ENCODE peak calls at places on chromosomes 4 and X, in five cellular contexts. O is fibroblast of pulmonary artery, H is endothelial cell, B is ascending aorta, L is left ventricle myocardium inferior. A is an unnamed sample.

GRCh38 chr4:145755802-145756201 is 75.9 kb downstream of the C4orf51 start:
- DNase-seq in L (no peak), B (no peak), H (no peak), O (no peak), A (no peak)

GRCh38 chr4:105196523-105197145 is 50.0 kb downstream of the TET2 start:
- DNase-seq in B (no peak), H (no peak), L (no peak), O (no peak), A (no peak)

GRCh38 chr4:155758500-155759371 is at the start of gene GUCY1B1:
- DNase-seq in L (peak), B (peak), H (peak), O (peak), A (peak)

GRCh38 chrX:150547511-150548115 is 20.8 kb upstream of the MTM1 start:
- DNase-seq in O (peak), L (peak), B (no peak), H (peak), A (peak)

GRCh38 chr4:6379787-6380745 is 92.3 kb downstream of the PPP2R2C start:
- DNase-seq in H (no peak), B (no peak), O (no peak), L (peak), A (no peak)

GRCh38 chr4:107276052-107276451 is 239.9 kb upstream of the DKK2 start:
- DNase-seq in H (no peak), B (no peak), L (no peak), O (no peak), A (no peak)

GRCh38 chr4:170026253-170026991 is at the start of gene MFAP3L:
- DNase-seq in B (peak), H (peak), L (peak), O (peak), A (peak)

GRCh38 chr4:122827899-122828601 is 1.4 kb downstream of the FGF2 start:
- DNase-seq in L (no peak), H (peak), B (no peak), O (peak), A (peak)

GRCh38 chr4:165382640-165383039 is 3.8 kb downstream of the CPE start:
- DNase-seq in H (no peak), B (no peak), O (no peak), L (no peak), A (no peak)

GRCh38 chr4:165383757-165384156 is 4.9 kb downstream of the CPE start:
- DNase-seq in L (no peak), O (no peak), B (no peak), H (no peak), A (no peak)

GRCh38 chr4:165384186-165384585 is 5.4 kb downstream of the CPE start:
- DNase-seq in L (no peak), O (no peak), H (no peak), B (no peak), A (no peak)

GRCh38 chr4:165385124-165385523 is 6.3 kb downstream of the CPE start:
- DNase-seq in O (no peak), H (no peak), B (no peak), L (no peak), A (no peak)

DNA sequence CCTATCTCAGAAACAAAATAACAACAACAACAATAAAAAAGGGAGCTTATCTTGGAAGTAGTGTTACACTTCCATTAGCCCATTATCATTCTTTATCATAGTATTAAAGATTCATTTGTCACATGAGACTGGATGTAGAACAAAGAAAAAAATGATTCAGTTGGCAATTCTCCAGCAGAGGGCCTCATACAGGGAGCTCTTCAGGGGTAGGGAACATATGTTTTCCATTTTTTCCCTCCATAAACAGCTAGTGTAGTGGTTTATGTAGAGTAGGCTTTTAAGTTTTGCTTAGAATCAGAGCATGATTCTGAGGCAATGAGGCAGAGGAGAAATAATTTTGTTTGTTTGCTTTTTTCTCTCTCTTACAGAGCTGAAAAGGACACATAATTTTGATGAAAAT is 5.8 kb downstream of the CPE start:
- DNase-seq in O (peak), B (no peak), L (no peak), H (no peak), A (no peak)
- TF ChIP-seq CTCF in O (no peak), B (no peak), L (no peak), H (peak), A (no peak)

DNA sequence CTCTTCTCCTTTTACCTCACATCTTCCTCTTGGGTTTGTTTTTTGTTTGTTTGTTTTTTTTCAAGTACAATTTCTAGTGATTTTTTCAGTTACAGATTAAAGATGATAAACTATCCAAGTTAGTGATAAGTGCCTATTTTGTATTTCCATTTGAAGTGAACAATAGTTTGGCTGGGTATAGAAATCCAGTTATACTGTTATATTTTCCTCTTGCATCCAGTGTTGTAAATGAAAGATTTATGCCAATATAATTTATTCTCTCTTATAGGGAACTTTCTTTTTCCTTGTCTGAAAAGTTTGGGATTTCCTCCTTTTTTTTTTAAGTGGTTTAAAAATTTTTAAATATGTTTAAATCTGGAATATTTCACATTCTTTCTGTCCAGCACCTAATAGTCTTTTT is 169.4 kb downstream of the CPEB2 start:
- DNase-seq in O (no peak), B (no peak), H (no peak), L (no peak), A (no peak)
- TF ChIP-seq CTCF in O (no peak), B (no peak), H (no peak), L (no peak), A (no peak)

GRCh38 chrX:68823413-68824151 is 5.2 kb upstream of the EFNB1 start:
- DNase-seq in B (no peak), H (no peak), O (no peak), L (no peak), A (no peak)

GRCh38 chrX:68821616-68822015 is 7.2 kb upstream of the EFNB1 start:
- DNase-seq in L (no peak), B (no peak), O (no peak), H (no peak), A (no peak)

GRCh38 chrX:68824565-68825125 is 4.2 kb upstream of the EFNB1 start:
- DNase-seq in L (no peak), B (no peak), O (no peak), H (no peak), A (no peak)

GRCh38 chrX:68824152-68824433 is 4.7 kb upstream of the EFNB1 start:
- DNase-seq in B (no peak), O (no peak), L (no peak), H (no peak), A (no peak)

DNA sequence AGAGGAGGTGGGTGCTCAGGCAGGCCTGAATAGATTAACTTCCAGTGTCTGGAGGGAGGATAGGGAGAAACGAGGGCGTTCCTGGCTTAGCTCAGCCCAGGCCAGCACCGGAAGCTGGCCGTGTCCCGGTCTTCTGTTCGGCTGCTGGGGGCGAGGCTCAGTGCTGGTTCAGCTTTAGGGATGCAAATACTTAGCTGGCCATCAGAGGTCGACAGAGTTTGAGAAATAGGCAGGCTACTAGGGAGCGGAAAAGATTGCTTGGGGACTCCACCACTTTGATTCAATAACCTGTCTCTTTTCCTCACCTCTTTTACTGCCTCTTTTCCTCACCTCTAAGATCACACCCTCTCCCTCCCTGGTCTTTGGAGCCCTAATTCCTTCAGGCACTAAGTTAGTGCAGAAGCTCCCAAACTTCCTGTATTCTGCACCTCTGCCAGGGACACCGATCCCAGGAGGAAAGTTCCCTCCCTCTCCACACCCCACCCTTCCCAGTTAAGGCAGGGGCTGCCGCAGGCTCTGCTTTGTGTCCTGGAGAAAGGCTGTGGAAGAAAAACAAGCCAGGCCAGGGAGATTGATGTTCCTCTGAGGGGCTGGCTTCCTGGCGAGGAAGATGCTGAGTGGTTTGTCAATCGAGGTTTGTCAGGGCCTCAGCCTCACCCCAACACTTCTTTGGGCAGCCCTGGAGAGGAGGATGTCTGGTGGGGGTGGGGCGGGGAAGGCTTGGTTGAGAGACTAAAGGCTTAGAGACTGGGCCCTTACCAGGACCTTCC is 6.0 kb upstream of the EFNB1 start:
- DNase-seq in B (no peak), L (peak), H (peak), O (peak), A (no peak)
- TF ChIP-seq CTCF in B (peak), L (peak), H (no peak), O (peak), A (no peak)

GRCh38 chrX:106203315-106203714 is 35.2 kb downstream of the PWWP3B start:
- DNase-seq in H (no peak), B (no peak), O (peak), L (no peak), A (no peak)
- TF ChIP-seq CTCF in H (no peak), B (no peak), O (peak), L (no peak), A (no peak)

GRCh38 chrX:74343970-74344622 is 40.1 kb downstream of the ZCCHC13 start:
- DNase-seq in O (peak), L (no peak), B (no peak), H (peak), A (peak)
- TF ChIP-seq CTCF in O (peak), L (peak), B (peak), H (peak), A (no peak)

A was measured in omental fat pad.